ENCODE peak calls at places on chromosomes 12 and 14, in seven cellular contexts. One of them, this sample, is unnamed.

GRCh38 chr12:117047810-117048584 is 51.2 kb downstream of the TESC start:
- DNase-seq in heart right ventricle: peak
- DNase-seq in NCI-H2171: no peak
- DNase-seq in stimulated activated CD8-positive, alpha-beta memory T cell treated with anti-CD3 and anti-CD28 coated beads, Interleukin-7, amount 100 ng/mL, for 4 hours: no peak
- DNase-seq in lower lobe of right lung: no peak
- DNase-seq in NT2/D1: peak
- DNase-seq in NCI-H526 treated with DMSO at 0.1 percent for 48 hours: no peak
- DNase-seq in this sample: peak

GRCh38 chr14:38129705-38130104 is 78.0 kb upstream of the SSTR1 start:
- DNase-seq in lower lobe of right lung: no peak
- DNase-seq in NCI-H2171: no peak
- DNase-seq in stimulated activated CD8-positive, alpha-beta memory T cell treated with anti-CD3 and anti-CD28 coated beads, Interleukin-7, amount 100 ng/mL, for 4 hours: peak
- DNase-seq in heart right ventricle: no peak
- DNase-seq in NCI-H526 treated with DMSO at 0.1 percent for 48 hours: no peak
- DNase-seq in NT2/D1: no peak
- DNase-seq in this sample: no peak

GRCh38 chr12:54538136-54538700 is 11.2 kb upstream of the PDE1B start:
- DNase-seq in stimulated activated CD8-positive, alpha-beta memory T cell treated with anti-CD3 and anti-CD28 coated beads, Interleukin-7, amount 100 ng/mL, for 4 hours: no peak
- DNase-seq in lower lobe of right lung: no peak
- DNase-seq in NCI-H2171: no peak
- DNase-seq in heart right ventricle: no peak
- DNase-seq in NT2/D1: no peak
- DNase-seq in NCI-H526 treated with DMSO at 0.1 percent for 48 hours: no peak
- DNase-seq in this sample: no peak

GRCh38 chr12:64256166-64256800 is 34.2 kb upstream of the KICS2 start:
- DNase-seq in heart right ventricle: peak
- DNase-seq in NT2/D1: peak
- DNase-seq in lower lobe of right lung: no peak
- DNase-seq in stimulated activated CD8-positive, alpha-beta memory T cell treated with anti-CD3 and anti-CD28 coated beads, Interleukin-7, amount 100 ng/mL, for 4 hours: no peak
- DNase-seq in NCI-H2171: peak
- DNase-seq in NCI-H526 treated with DMSO at 0.1 percent for 48 hours: no peak
- DNase-seq in this sample: no peak

GRCh38 chr12:1890119-1890703 is 28.2 kb downstream of the CACNA2D4 start:
- DNase-seq in heart right ventricle: no peak
- DNase-seq in NCI-H2171: no peak
- DNase-seq in lower lobe of right lung: no peak
- DNase-seq in NT2/D1: no peak
- DNase-seq in stimulated activated CD8-positive, alpha-beta memory T cell treated with anti-CD3 and anti-CD28 coated beads, Interleukin-7, amount 100 ng/mL, for 4 hours: no peak
- DNase-seq in NCI-H526 treated with DMSO at 0.1 percent for 48 hours: no peak
- DNase-seq in this sample: no peak

GRCh38 chr12:29693962-29694361 is 89.8 kb downstream of the TMTC1 start:
- DNase-seq in heart right ventricle: no peak
- DNase-seq in NCI-H526 treated with DMSO at 0.1 percent for 48 hours: peak
- DNase-seq in NCI-H2171: no peak
- DNase-seq in stimulated activated CD8-positive, alpha-beta memory T cell treated with anti-CD3 and anti-CD28 coated beads, Interleukin-7, amount 100 ng/mL, for 4 hours: no peak
- DNase-seq in lower lobe of right lung: no peak
- DNase-seq in NT2/D1: no peak
- DNase-seq in this sample: no peak

GRCh38 chr12:54980341-54980740 is 4.2 kb downstream of the TESPA1 start:
- DNase-seq in lower lobe of right lung: no peak
- DNase-seq in NCI-H2171: no peak
- DNase-seq in stimulated activated CD8-positive, alpha-beta memory T cell treated with anti-CD3 and anti-CD28 coated beads, Interleukin-7, amount 100 ng/mL, for 4 hours: no peak
- DNase-seq in NT2/D1: no peak
- DNase-seq in heart right ventricle: no peak
- DNase-seq in NCI-H526 treated with DMSO at 0.1 percent for 48 hours: no peak
- DNase-seq in this sample: no peak

GRCh38 chr14:63200767-63201166 is 3.5 kb upstream of the RHOJ start:
- DNase-seq in heart right ventricle: no peak
- DNase-seq in NCI-H2171: no peak
- DNase-seq in lower lobe of right lung: no peak
- DNase-seq in NT2/D1: no peak
- DNase-seq in NCI-H526 treated with DMSO at 0.1 percent for 48 hours: no peak
- DNase-seq in stimulated activated CD8-positive, alpha-beta memory T cell treated with anti-CD3 and anti-CD28 coated beads, Interleukin-7, amount 100 ng/mL, for 4 hours: no peak
- DNase-seq in this sample: no peak

GRCh38 chr12:4052691-4053090 is 179.5 kb upstream of the PARP11 start:
- DNase-seq in NCI-H526 treated with DMSO at 0.1 percent for 48 hours: no peak
- DNase-seq in NCI-H2171: no peak
- DNase-seq in heart right ventricle: no peak
- DNase-seq in stimulated activated CD8-positive, alpha-beta memory T cell treated with anti-CD3 and anti-CD28 coated beads, Interleukin-7, amount 100 ng/mL, for 4 hours: no peak
- DNase-seq in NT2/D1: no peak
- DNase-seq in lower lobe of right lung: no peak
- DNase-seq in this sample: no peak

GRCh38 chr12:91111366-91112321 is at the start of gene LUM:
- DNase-seq in stimulated activated CD8-positive, alpha-beta memory T cell treated with anti-CD3 and anti-CD28 coated beads, Interleukin-7, amount 100 ng/mL, for 4 hours: no peak
- DNase-seq in lower lobe of right lung: no peak
- DNase-seq in NCI-H2171: no peak
- DNase-seq in NCI-H526 treated with DMSO at 0.1 percent for 48 hours: peak
- DNase-seq in heart right ventricle: peak
- DNase-seq in NT2/D1: no peak
- DNase-seq in this sample: peak